ENCODE peak calls at places on chromosomes 3 and 15, in ten cellular contexts. I is uterus; R is endothelial cell of umbilical vein; P is dorsolateral prefrontal cortex; H is Calu3; Z is AG09319; S is left ventricle myocardium inferior; T is HCT116; U is CD8-positive, alpha-beta T cell; E is HFFc6. J is an unnamed sample.

GRCh38 chr15:94064676-94065313 is 166.6 kb upstream of the MCTP2 start:
- DNase-seq in I (no peak), R (no peak), P (no peak), H (no peak), Z (no peak), S (no peak), T (no peak), U (no peak), E (no peak), J (no peak)

GRCh38 chr15:29724026-29724425 is 98.2 kb downstream of the TJP1 start:
- DNase-seq in I (no peak), R (no peak), P (no peak), H (no peak), Z (no peak), S (no peak), T (no peak), U (no peak), E (no peak), J (no peak)

GRCh38 chr15:60563066-60563465 is 84.1 kb upstream of the ICE2 start:
- DNase-seq in I (no peak), R (no peak), P (no peak), H (no peak), Z (no peak), S (no peak), T (no peak), U (no peak), E (no peak), J (no peak)

GRCh38 chr3:56207913-56208312 is 260.4 kb downstream of the ERC2 start:
- DNase-seq in I (no peak), R (no peak), P (no peak), H (no peak), Z (peak), S (no peak), T (no peak), U (no peak), E (no peak), J (no peak)

GRCh38 chr3:29486087-29486486 is 205.2 kb downstream of the RBMS3 start:
- DNase-seq in I (no peak), R (no peak), P (no peak), H (no peak), Z (peak), S (no peak), T (no peak), U (no peak), E (peak), J (no peak)

GRCh38 chr3:87161486-87161885 is 65.6 kb upstream of the CHMP2B start:
- DNase-seq in I (no peak), R (no peak), P (no peak), H (no peak), Z (no peak), S (no peak), T (no peak), U (no peak), E (no peak), J (no peak)

GRCh38 chr3:140736863-140737460 is 59.1 kb downstream of the TRIM42 start:
- DNase-seq in I (peak), R (peak), P (peak), H (peak), Z (no peak), S (peak), T (no peak), U (no peak), E (no peak), J (peak)

GRCh38 chr15:100759698-100760356 is 119.8 kb upstream of the ALDH1A3 start:
- DNase-seq in I (no peak), R (peak), P (no peak), H (no peak), Z (no peak), S (no peak), T (peak), U (no peak), E (peak), J (no peak)

GRCh38 chr3:177359601-177360357 is 162.5 kb upstream of the TBL1XR1 start:
- DNase-seq in I (peak), R (peak), P (peak), H (peak), Z (peak), S (peak), T (peak), U (peak), E (peak), J (peak)

GRCh38 chr3:28726840-28727239 is 378.2 kb upstream of the AZI2 start:
- DNase-seq in I (no peak), R (peak), P (peak), H (peak), Z (no peak), S (peak), T (peak), U (no peak), E (no peak), J (peak)

GRCh38 chr15:57156210-57156887 is 220.0 kb upstream of the CGNL1 start:
- DNase-seq in I (no peak), R (no peak), P (no peak), H (no peak), Z (no peak), S (no peak), T (no peak), U (no peak), E (no peak), J (peak)

GRCh38 chr3:188559069-188559410 is 405.1 kb downstream of the LPP start:
- DNase-seq in I (no peak), R (no peak), P (no peak), H (no peak), Z (no peak), S (no peak), T (no peak), U (no peak), E (no peak), J (no peak)

GRCh38 chr3:63968612-63969350 is 54.5 kb downstream of the PSMD6 start:
- DNase-seq in I (no peak), R (no peak), P (no peak), H (no peak), Z (no peak), S (no peak), T (no peak), U (no peak), E (no peak), J (no peak)

GRCh38 chr3:194687638-194688206 is 2.0 kb downstream of the FAM43A start:
- DNase-seq in I (peak), R (no peak), P (peak), H (peak), Z (no peak), S (peak), T (no peak), U (peak), E (peak), J (peak)

GRCh38 chr15:67542462-67543347 is at the start of gene MAP2K5:
- DNase-seq in I (peak), R (peak), P (peak), H (peak), Z (peak), S (peak), T (no peak), U (peak), E (peak), J (peak)

GRCh38 chr3:107994954-107995715 is 95.7 kb downstream of the CD47 start:
- DNase-seq in I (no peak), R (no peak), P (no peak), H (no peak), Z (no peak), S (no peak), T (no peak), U (no peak), E (no peak), J (no peak)

GRCh38 chr3:117226932-117227331 is 517.4 kb downstream of the TUSC7 start:
- DNase-seq in I (no peak), R (no peak), P (no peak), H (no peak), Z (no peak), S (no peak), T (no peak), U (no peak), E (no peak), J (no peak)

GRCh38 chr3:192687488-192688152 is 39.7 kb downstream of the FGF12 start:
- DNase-seq in I (no peak), R (no peak), P (no peak), H (no peak), Z (no peak), S (peak), T (no peak), U (no peak), E (no peak), J (no peak)

GRCh38 chr3:187342255-187342654 is 25.9 kb upstream of the RTP4 start:
- DNase-seq in I (no peak), R (no peak), P (no peak), H (no peak), Z (no peak), S (no peak), T (no peak), U (no peak), E (no peak), J (no peak)

GRCh38 chr3:169112153-169112892 is 551.2 kb downstream of the MECOM start:
- DNase-seq in I (no peak), R (peak), P (no peak), H (no peak), Z (no peak), S (no peak), T (peak), U (no peak), E (peak), J (no peak)

GRCh38 chr3:169241928-169242751 is 421.4 kb downstream of the MECOM start:
- DNase-seq in I (no peak), R (peak), P (no peak), H (peak), Z (no peak), S (peak), T (no peak), U (no peak), E (peak), J (peak)

GRCh38 chr15:48695088-48695834 is 49.8 kb upstream of the FBN1 start:
- DNase-seq in I (no peak), R (peak), P (no peak), H (no peak), Z (peak), S (no peak), T (no peak), U (no peak), E (peak), J (no peak)

GRCh38 chr3:124680521-124680920 is 49.7 kb upstream of the UMPS start:
- DNase-seq in I (no peak), R (no peak), P (no peak), H (no peak), Z (no peak), S (no peak), T (no peak), U (no peak), E (no peak), J (no peak)

GRCh38 chr3:194560047-194560446 is 73.2 kb downstream of the TMEM44 start:
- DNase-seq in I (no peak), R (no peak), P (no peak), H (no peak), Z (no peak), S (no peak), T (no peak), U (no peak), E (no peak), J (no peak)

GRCh38 chr3:39329493-39329892 is at the start of gene CCR8:
- DNase-seq in I (no peak), R (no peak), P (no peak), H (no peak), Z (no peak), S (no peak), T (no peak), U (no peak), E (no peak), J (no peak)

GRCh38 chr3:132038198-132038825 is 3.5 kb upstream of the CPNE4 start:
- DNase-seq in I (no peak), R (peak), P (no peak), H (no peak), Z (no peak), S (no peak), T (no peak), U (no peak), E (peak), J (no peak)

DNA sequence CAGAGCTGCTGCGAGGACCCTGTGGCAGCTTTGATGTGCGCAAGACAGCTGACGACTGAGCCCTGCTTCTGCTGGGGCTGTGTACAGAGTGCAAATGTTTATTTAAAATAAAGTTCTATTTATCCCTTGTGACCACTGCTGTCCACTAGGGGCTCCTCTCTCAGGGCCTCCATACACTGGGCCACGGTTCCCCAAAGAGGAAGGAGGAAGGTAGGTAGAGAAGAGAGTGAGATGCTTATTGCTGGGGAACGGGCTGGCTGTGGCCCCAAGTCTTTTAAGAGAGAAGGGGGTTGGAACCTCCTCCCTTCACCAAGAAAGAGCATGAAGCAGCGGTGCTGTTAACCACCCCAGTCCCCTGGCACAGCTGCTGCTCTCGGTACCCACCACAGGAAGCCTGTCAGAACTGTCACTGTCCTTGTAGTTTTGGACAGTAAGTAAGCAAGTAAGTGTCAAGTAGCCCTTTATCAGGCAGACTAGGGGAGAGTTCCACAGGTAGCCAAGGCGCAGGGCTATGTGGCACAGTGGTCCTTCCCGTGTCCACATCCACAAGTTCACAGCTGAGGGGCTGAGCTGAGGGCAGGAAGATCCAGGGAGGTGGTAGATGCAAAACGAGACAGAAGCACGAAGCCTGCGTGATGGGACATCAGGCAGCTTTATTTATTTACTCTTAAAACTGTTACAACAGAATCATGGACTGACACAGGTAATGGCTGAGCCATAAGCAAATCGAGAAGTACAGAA is 47.3 kb downstream of the DHX30 start:
- DNase-seq in I (no peak), R (peak), P (no peak), H (peak), Z (no peak), S (no peak), T (no peak), U (no peak), E (peak), J (peak)
- TF ChIP-seq CTCF in I (no peak), R (peak), P (peak), H (peak), Z (peak), S (peak), T (peak), U (no peak), E (peak), J (peak)

DNA sequence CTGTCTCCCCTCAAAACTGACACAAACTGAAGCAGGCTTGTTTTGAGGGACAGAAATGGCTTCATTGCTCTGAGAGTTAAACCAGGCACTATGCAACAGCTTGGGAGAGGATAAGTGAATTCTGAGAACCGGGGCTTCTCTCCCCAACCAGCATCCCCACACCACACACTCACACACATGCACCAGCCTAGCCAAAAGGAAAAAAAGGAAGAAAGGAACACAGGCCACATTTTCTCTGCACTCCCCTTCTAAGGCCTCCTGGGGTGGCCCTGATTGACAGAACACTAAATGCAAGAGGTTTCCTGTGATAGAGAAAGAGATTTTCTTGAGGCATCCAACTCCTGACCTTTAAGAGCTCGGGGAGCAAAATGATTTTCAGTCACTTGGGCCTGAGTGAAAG is 177.5 kb downstream of the TLE3 start:
- DNase-seq in I (no peak), R (no peak), P (no peak), H (no peak), Z (no peak), S (no peak), T (no peak), U (no peak), E (no peak), J (no peak)
- TF ChIP-seq CTCF in I (no peak), R (no peak), P (no peak), H (no peak), Z (no peak), S (no peak), T (no peak), U (no peak), E (no peak), J (no peak)

DNA sequence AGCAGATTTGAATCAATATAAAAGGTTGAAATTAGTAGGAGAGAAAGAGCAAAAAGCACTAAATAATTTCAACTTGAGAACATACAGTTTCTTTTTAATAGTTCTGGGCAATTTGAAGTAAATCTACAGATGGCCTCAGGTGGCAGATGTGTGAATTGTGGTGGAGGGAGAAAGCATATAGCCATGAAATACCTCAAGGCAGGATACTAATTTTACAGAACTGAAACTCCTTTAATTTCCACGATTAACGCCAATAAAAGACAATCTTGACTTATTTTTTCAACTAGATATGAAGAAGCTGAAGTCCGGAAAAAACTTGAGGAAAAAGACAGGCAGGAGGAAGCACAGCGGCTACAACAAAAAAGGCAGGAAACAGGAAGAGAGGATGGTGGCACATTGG is 34.5 kb downstream of the USP8 start:
- DNase-seq in I (no peak), R (no peak), P (no peak), H (no peak), Z (no peak), S (no peak), T (no peak), U (no peak), E (no peak), J (no peak)
- TF ChIP-seq CTCF in I (no peak), R (no peak), P (no peak), H (no peak), Z (no peak), S (no peak), T (no peak), U (no peak), E (no peak), J (no peak)

GRCh38 chr3:4723921-4724698 is 231.0 kb downstream of the ITPR1 start:
- DNase-seq in I (no peak), R (no peak), P (no peak), H (no peak), Z (no peak), S (no peak), T (no peak), U (no peak), E (no peak), J (no peak)
- TF ChIP-seq CTCF in I (no peak), R (no peak), P (no peak), H (no peak), Z (no peak), S (no peak), T (no peak), U (no peak), E (no peak), J (no peak)

GRCh38 chr3:133464573-133464972 is 64.7 kb downstream of the BFSP2 start:
- DNase-seq in I (no peak), R (peak), P (no peak), H (peak), Z (no peak), S (no peak), T (no peak), U (no peak), E (peak), J (no peak)
- TF ChIP-seq CTCF in I (no peak), R (peak), P (no peak), H (peak), Z (peak), S (peak), T (peak), U (no peak), E (peak), J (peak)

GRCh38 chr3:128617557-128618397 is 32.8 kb downstream of the RPN1 start:
- DNase-seq in I (peak), R (peak), P (peak), H (peak), Z (peak), S (peak), T (peak), U (peak), E (peak), J (peak)
- TF ChIP-seq CTCF in I (peak), R (peak), P (peak), H (peak), Z (peak), S (peak), T (peak), U (peak), E (peak), J (peak)

DNA sequence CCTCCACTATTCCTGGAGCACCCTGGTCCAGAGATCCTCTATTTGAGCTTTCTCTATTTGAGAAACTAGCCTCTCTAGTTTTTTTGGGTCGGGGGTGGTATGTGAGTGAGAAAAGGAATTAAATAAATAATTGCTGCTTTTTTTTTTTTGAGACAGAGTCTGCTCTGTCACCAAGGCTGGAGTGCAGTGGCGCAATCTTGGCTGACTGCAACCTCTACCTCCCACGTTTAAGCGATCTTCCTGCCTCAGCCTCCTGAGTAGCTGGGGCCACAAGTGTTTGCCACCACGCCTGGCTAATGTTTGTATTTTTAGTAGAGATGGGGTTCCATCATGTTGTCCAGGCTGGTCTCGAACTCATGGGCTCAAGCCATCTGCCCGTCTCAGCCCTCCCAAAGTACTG is 72.5 kb downstream of the ZNF609 start:
- DNase-seq in I (no peak), R (no peak), P (no peak), H (no peak), Z (no peak), S (no peak), T (no peak), U (no peak), E (no peak), J (no peak)
- TF ChIP-seq CTCF in I (no peak), R (no peak), P (no peak), H (no peak), Z (no peak), S (no peak), T (no peak), U (no peak), E (no peak), J (no peak)